ENCODE peak calls at places on chromosome 11, in six cellular contexts. I is endothelial cell of umbilical vein, P is upper lobe of left lung, G is right lobe of liver, H is IMR-90, M is Peyer's patch. C is an unnamed sample.

GRCh38 chr11:44627911-44628729 is 62.7 kb downstream of the CD82 start:
- DNase-seq in H (peak; percentile 49), I (peak; percentile 64), G (peak; percentile 75), M (peak; percentile 52), P (peak; percentile 63), C (peak; percentile 85)

GRCh38 chr11:30244255-30244654 is 13.4 kb downstream of the FSHB start:
- DNase-seq in M (no peak), I (no peak), G (no peak), P (no peak), H (peak; percentile 58), C (no peak)

GRCh38 chr11:83112886-83113285 is 41.2 kb upstream of the RAB30 start:
- DNase-seq in H (no peak), M (no peak), P (no peak), G (no peak), I (no peak), C (no peak)

GRCh38 chr11:2377511-2378443 is 667 bp downstream of the CD81 start:
- DNase-seq in H (peak; percentile 33), I (peak; percentile 58), M (peak; percentile 71), P (peak; percentile 85), G (peak; percentile 78), C (peak; percentile 84)

GRCh38 chr11:67489203-67489859 is 6.5 kb downstream of the AIP start:
- DNase-seq in P (no peak), G (no peak), M (no peak), H (no peak), I (no peak), C (no peak)

GRCh38 chr11:134666273-134667174 is 254.5 kb upstream of the B3GAT1 start:
- DNase-seq in M (no peak), P (no peak), G (no peak), I (no peak), H (no peak), C (no peak)

GRCh38 chr11:1812801-1813200 is 22.0 kb upstream of the SYT8 start:
- DNase-seq in I (no peak), H (no peak), M (no peak), P (no peak), G (no peak), C (no peak)

GRCh38 chr11:101870510-101870909 is 44.3 kb upstream of the CEP126 start:
- DNase-seq in G (no peak), I (peak; percentile 85), M (no peak), P (no peak), H (peak; percentile 87), C (no peak)

GRCh38 chr11:28760676-28761390 is 652.6 kb downstream of the METTL15 start:
- DNase-seq in G (no peak), H (peak; percentile 27), M (no peak), I (no peak), P (no peak), C (no peak)

GRCh38 chr11:117928818-117929567 is at the start of gene TMPRSS13:
- DNase-seq in G (no peak), M (peak; percentile 26), I (no peak), P (peak; percentile 76), H (no peak), C (no peak)

GRCh38 chr11:17157773-17158172 is 50.0 kb downstream of the PIK3C2A start:
- DNase-seq in M (no peak), H (no peak), G (no peak), P (no peak), I (peak; percentile 60), C (no peak)

GRCh38 chr11:107405260-107405659 is 52.4 kb downstream of the CWF19L2 start:
- DNase-seq in H (no peak), G (no peak), M (no peak), I (no peak), P (no peak), C (no peak)

GRCh38 chr11:132244871-132245557 is 874.6 kb downstream of the NTM start:
- DNase-seq in G (no peak), H (no peak), I (no peak), P (no peak), M (no peak), C (no peak)

GRCh38 chr11:84824624-84825023 is 802.5 kb downstream of the DLG2 start:
- DNase-seq in M (no peak), P (no peak), H (no peak), I (no peak), G (no peak), C (no peak)

GRCh38 chr11:1863352-1864215 is 10.7 kb downstream of the LSP1 start:
- DNase-seq in G (peak; percentile 75), H (peak; percentile 86), M (no peak), P (peak; percentile 76), I (peak; percentile 82), C (peak; percentile 93)

GRCh38 chr11:1041936-1042608 is 5.6 kb upstream of the MUC6 start:
- DNase-seq in M (no peak), G (peak; percentile 61), I (no peak), P (no peak), H (no peak), C (no peak)

GRCh38 chr11:86919557-86920210 is 35.5 kb downstream of the FZD4 start:
- DNase-seq in M (no peak), I (peak; percentile 88), H (peak; percentile 81), G (no peak), P (no peak), C (no peak)

GRCh38 chr11:5102246-5102645 is 32.9 kb downstream of the OR52E1 start:
- DNase-seq in H (no peak), I (no peak), M (no peak), G (no peak), P (no peak), C (no peak)

GRCh38 chr11:638616-639323 is 1.7 kb downstream of the DRD4 start:
- DNase-seq in I (no peak), M (peak; percentile 25), P (no peak), G (no peak), H (no peak), C (no peak)

GRCh38 chr11:68213135-68213515 is at the start of gene KMT5B:
- DNase-seq in I (no peak), H (peak; percentile 54), G (no peak), P (no peak), M (peak; percentile 77), C (peak; percentile 80)

GRCh38 chr11:60193687-60194433 is 11.0 kb upstream of the MS4A6A start:
- DNase-seq in I (peak; percentile 98), H (peak; percentile 11), M (no peak), P (peak; percentile 37), G (no peak), C (no peak)

GRCh38 chr11:10351768-10352641 is 47.1 kb downstream of the ADM start:
- DNase-seq in H (peak; percentile 95), G (peak; percentile 40), I (peak; percentile 79), M (no peak), P (peak; percentile 40), C (peak; percentile 85)

GRCh38 chr11:9936754-9937153 is 272.9 kb downstream of the SWAP70 start:
- DNase-seq in G (no peak), M (no peak), H (no peak), I (no peak), P (no peak), C (no peak)

GRCh38 chr11:45543808-45544422 is 121.5 kb downstream of the CHST1 start:
- DNase-seq in M (no peak), G (no peak), I (peak; percentile 4), H (peak; percentile 4), P (no peak), C (no peak)

GRCh38 chr11:113556036-113556435 is 80.8 kb upstream of the DRD2 start:
- DNase-seq in H (no peak), P (no peak), I (no peak), G (no peak), M (no peak), C (no peak)

GRCh38 chr11:123187221-123187620 is 7.8 kb downstream of the CLMP start:
- DNase-seq in H (peak; percentile 42), P (no peak), M (no peak), I (no peak), G (no peak), C (no peak)

GRCh38 chr11:114175706-114176105 is 116.2 kb downstream of the ZBTB16 start:
- DNase-seq in G (no peak), M (peak; percentile 44), P (no peak), I (no peak), H (no peak), C (no peak)

GRCh38 chr11:75562048-75562835 is at the start of gene SERPINH1:
- DNase-seq in M (peak; percentile 86), P (peak; percentile 91), G (peak; percentile 85), I (peak; percentile 71), H (peak; percentile 84), C (peak; percentile 93)

GRCh38 chr11:71163371-71163770 is 89.0 kb downstream of the SHANK2 start:
- DNase-seq in M (no peak), H (no peak), I (no peak), G (no peak), P (no peak), C (no peak)

GRCh38 chr11:7278314-7278917 is 26.7 kb downstream of the SYT9 start:
- DNase-seq in P (no peak), G (no peak), M (no peak), I (peak; percentile 42), H (peak; percentile 34), C (no peak)

GRCh38 chr11:18452927-18453326 is 2.7 kb upstream of the LDHAL6A start:
- DNase-seq in G (no peak), H (peak; percentile 41), P (no peak), M (no peak), I (no peak), C (no peak)

GRCh38 chr11:79922641-79923040 is 481.8 kb upstream of the TENM4 start:
- DNase-seq in H (peak; percentile 56), P (no peak), I (no peak), M (no peak), G (no peak), C (no peak)
- H3K4me3 ChIP-seq in H (no peak overlapping the region), P (no peak overlapping the region), I (no peak overlapping the region), M (no peak overlapping the region), G (no peak overlapping the region), C (no peak overlapping the region)

DNA sequence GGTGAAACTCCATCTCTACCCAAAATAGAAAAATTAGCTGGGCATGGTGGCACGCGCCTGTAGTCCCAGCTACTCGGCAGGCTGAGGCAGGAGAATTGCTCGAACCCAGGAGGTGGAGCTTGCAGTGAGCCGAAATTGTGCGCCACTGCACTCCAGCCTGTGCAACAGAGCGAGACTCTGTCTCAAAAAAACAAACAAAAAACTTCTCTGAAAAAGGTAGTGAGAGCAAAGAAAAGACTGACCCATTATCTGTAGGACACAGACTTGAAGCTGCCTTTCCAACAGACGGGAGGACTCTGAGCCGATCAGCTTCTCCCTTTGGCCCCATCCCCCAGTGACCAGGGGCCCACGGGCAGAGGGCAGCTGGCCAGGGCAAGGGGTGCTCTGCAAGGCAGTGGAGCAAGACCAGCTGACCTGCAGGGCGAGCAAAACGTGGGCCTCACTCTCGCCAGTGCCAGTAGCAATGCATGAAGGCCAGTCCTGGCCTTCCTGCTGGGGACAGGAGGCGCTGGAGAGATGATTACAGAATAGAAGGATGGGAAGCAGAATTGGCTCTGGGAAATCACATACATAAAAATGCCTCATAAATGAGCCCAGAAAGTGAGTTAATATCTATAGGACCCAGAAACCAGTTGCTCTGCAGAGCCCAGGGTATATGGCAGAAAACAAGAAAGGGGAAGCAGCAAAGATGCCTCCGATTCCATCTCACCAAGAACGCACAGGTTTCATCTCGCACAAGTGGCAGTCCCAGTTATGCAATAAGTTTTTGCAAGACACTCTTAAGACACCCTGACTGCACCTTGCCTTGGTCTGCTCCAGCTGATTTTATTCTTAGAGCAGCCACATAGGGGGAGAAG is 2.8 kb downstream of the EHD1 start:
- DNase-seq in G (no peak), P (no peak), H (no peak), M (no peak), I (peak; percentile 20), C (no peak)
- TF ChIP-seq POLR2A in G (no peak), P (no peak), H (no peak), M (no peak), I (no peak), C (no peak)

GRCh38 chr11:95792200-95792599 is 1.9 kb downstream of the CEP57 start:
- DNase-seq in I (no peak), M (no peak), G (no peak), H (no peak), P (no peak), C (no peak)
- H3K4me3 ChIP-seq in I (no peak overlapping the region), M (peak overlapping the region; percentile 84), G (peak overlapping the region; percentile 82), H (no peak overlapping the region), P (no peak overlapping the region), C (no peak overlapping the region)

GRCh38 chr11:116707250-116707649 is 65.5 kb downstream of the BUD13 start:
- DNase-seq in M (peak; percentile 83), P (no peak), H (no peak), I (no peak), G (no peak), C (no peak)
- TF ChIP-seq POLR2A in M (peak; percentile 17), P (no peak), H (no peak), I (no peak), G (no peak), C (no peak)